ENCODE peak calls at places on chromosomes 3 and 15, in seven cellular contexts. M, S, Q, J, L, Z and W are unnamed samples.

GRCh38 chr3:197511130-197511529 is 44.6 kb downstream of the BDH1 start:
- DNase-seq in M (no peak), S (no peak), Q (no peak), J (no peak), L (no peak), Z (no peak), W (no peak)

GRCh38 chr15:51227967-51228783 is 110.2 kb downstream of the CYP19A1 start:
- DNase-seq in M (peak; percentile 3), S (no peak), Q (peak; percentile 76), J (no peak), L (peak; percentile 84), Z (no peak), W (no peak)

GRCh38 chr3:136305879-136306278 is 55.7 kb downstream of the PCCB start:
- DNase-seq in M (no peak), S (no peak), Q (no peak), J (no peak), L (no peak), Z (no peak), W (peak; percentile 15)

GRCh38 chr3:78791745-78792144 is 976.1 kb downstream of the ROBO1 start:
- DNase-seq in M (no peak), S (no peak), Q (no peak), J (no peak), L (no peak), Z (no peak), W (no peak)

GRCh38 chr3:194482196-194482593 is 4.6 kb downstream of the ATP13A3 start:
- DNase-seq in M (no peak), S (no peak), Q (no peak), J (no peak), L (no peak), Z (no peak), W (no peak)

GRCh38 chr3:183385698-183386590 is 42.5 kb downstream of the MCF2L2 start:
- DNase-seq in M (peak; percentile 59), S (peak; percentile 38), Q (peak; percentile 59), J (peak; percentile 59), L (peak; percentile 86), Z (no peak), W (peak; percentile 51)

GRCh38 chr15:77415450-77416448 is 4.2 kb downstream of the PEAK1 start:
- DNase-seq in M (no peak), S (no peak), Q (no peak), J (no peak), L (peak; percentile 58), Z (no peak), W (no peak)

GRCh38 chr3:160374472-160374871 is 24.6 kb downstream of the IFT80 start:
- DNase-seq in M (no peak), S (no peak), Q (no peak), J (no peak), L (no peak), Z (no peak), W (no peak)